ENCODE peak calls at places on chromosomes 4 and X, in nine cellular contexts. I is GM04503, J is stomach, T is pancreas, A is GM19239, E is psoas muscle, X is glomerular endothelial cell, O is tibial artery, Y is hypothalamus. K is an unnamed sample.

GRCh38 chr4:20520901-20521300 is 179.4 kb upstream of the PACRGL start:
- DNase-seq in I (peak; percentile 40), J (no peak), T (no peak), A (no peak), E (no peak), X (no peak), O (no peak), Y (no peak), K (no peak)

GRCh38 chr4:169603312-169603711 is 9.1 kb downstream of the NEK1 start:
- DNase-seq in I (no peak), J (no peak), T (no peak), A (no peak), E (no peak), X (no peak), O (no peak), Y (no peak), K (no peak)

GRCh38 chrX:153726286-153727107 is 1.8 kb downstream of the ABCD1 start:
- DNase-seq in I (no peak), J (peak; percentile 55), T (peak; percentile 85), A (peak; percentile 82), E (peak; percentile 81), X (no peak), O (peak; percentile 64), Y (peak; percentile 19), K (peak; percentile 71)

GRCh38 chr4:22842360-22842759 is 149.6 kb downstream of the GBA3 start:
- DNase-seq in I (no peak), J (no peak), T (no peak), A (no peak), E (no peak), X (no peak), O (no peak), Y (no peak), K (no peak)

GRCh38 chrX:77785400-77785745 is 643 bp downstream of the ATRX start:
- DNase-seq in I (no peak), J (no peak), T (no peak), A (no peak), E (no peak), X (no peak), O (no peak), Y (no peak), K (peak; percentile 13)

GRCh38 chr4:159017323-159018036 is 85.4 kb upstream of the RAPGEF2 start:
- DNase-seq in I (no peak), J (no peak), T (no peak), A (no peak), E (no peak), X (no peak), O (no peak), Y (no peak), K (no peak)

GRCh38 chr4:147909225-147909624 is 177.3 kb downstream of the ARHGAP10 start:
- DNase-seq in I (no peak), J (no peak), T (no peak), A (no peak), E (no peak), X (no peak), O (no peak), Y (no peak), K (no peak)

GRCh38 chrX:134672101-134672500 is 13.8 kb upstream of the PLAC1 start:
- DNase-seq in I (no peak), J (no peak), T (no peak), A (no peak), E (no peak), X (no peak), O (no peak), Y (no peak), K (no peak)

GRCh38 chrX:75301060-75301459 is 27.2 kb downstream of the UPRT start:
- DNase-seq in I (no peak), J (no peak), T (no peak), A (no peak), E (no peak), X (no peak), O (peak; percentile 18), Y (no peak), K (no peak)

GRCh38 chr4:5757536-5757935 is 46.5 kb downstream of the EVC start:
- DNase-seq in I (no peak), J (no peak), T (no peak), A (no peak), E (no peak), X (no peak), O (no peak), Y (no peak), K (no peak)

GRCh38 chrX:40149286-40150175 is 51.8 kb upstream of the BCOR start:
- DNase-seq in I (no peak), J (no peak), T (peak; percentile 21), A (no peak), E (no peak), X (no peak), O (no peak), Y (no peak), K (no peak)

GRCh38 chr4:84967292-84967651 is 782 bp upstream of the WDFY3 start:
- DNase-seq in I (no peak), J (no peak), T (no peak), A (no peak), E (no peak), X (no peak), O (peak; percentile 37), Y (no peak), K (no peak)